ENCODE peak calls at places on chromosomes 7 and 10, in five cellular contexts. One of them, this sample, is unnamed. For H3K4me1, the result is how much of the 10 kb centered on the place peaks cover.

GRCh38 chr7:41098402-41098801 is 604.5 kb downstream of the INHBA start:
- DNase-seq in neural progenitor cell: no peak
- DNase-seq in hepatocyte: no peak
- DNase-seq in A549: no peak
- DNase-seq in prostate gland: no peak
- DNase-seq in this sample: no peak

GRCh38 chr7:47516985-47517590 is 64.8 kb downstream of the TNS3 start:
- DNase-seq in neural progenitor cell: no peak
- DNase-seq in hepatocyte: no peak
- DNase-seq in A549: no peak
- DNase-seq in prostate gland: peak
- DNase-seq in this sample: no peak

GRCh38 chr10:116752969-116753665 is 10.8 kb upstream of the HSPA12A start:
- DNase-seq in neural progenitor cell: no peak
- DNase-seq in hepatocyte: no peak
- DNase-seq in A549: no peak
- DNase-seq in prostate gland: no peak
- DNase-seq in this sample: no peak

GRCh38 chr7:135645296-135645904 is 16.9 kb upstream of the STMP1 start:
- DNase-seq in neural progenitor cell: peak
- DNase-seq in hepatocyte: peak
- DNase-seq in A549: peak
- DNase-seq in prostate gland: peak
- DNase-seq in this sample: peak

GRCh38 chr7:4788627-4789189 is 13.3 kb downstream of the AP5Z1 start:
- DNase-seq in neural progenitor cell: no peak
- DNase-seq in hepatocyte: no peak
- DNase-seq in A549: no peak
- DNase-seq in prostate gland: no peak
- DNase-seq in this sample: no peak

GRCh38 chr7:81780914-81781693 is 11.3 kb upstream of the HGF start:
- DNase-seq in neural progenitor cell: no peak
- DNase-seq in hepatocyte: no peak
- DNase-seq in A549: peak
- DNase-seq in prostate gland: no peak
- DNase-seq in this sample: no peak

GRCh38 chr7:129845178-129845971 is 107.4 kb downstream of the UBE2H start:
- DNase-seq in neural progenitor cell: no peak
- DNase-seq in hepatocyte: no peak
- DNase-seq in A549: no peak
- DNase-seq in prostate gland: no peak
- DNase-seq in this sample: no peak

GRCh38 chr10:20811131-20811530 is 86.0 kb downstream of the NEBL start:
- DNase-seq in neural progenitor cell: no peak
- DNase-seq in hepatocyte: no peak
- DNase-seq in A549: no peak
- DNase-seq in prostate gland: no peak
- DNase-seq in this sample: no peak

GRCh38 chr10:57962839-57963238 is 304.9 kb downstream of the IPMK start:
- DNase-seq in neural progenitor cell: no peak
- DNase-seq in hepatocyte: no peak
- DNase-seq in A549: no peak
- DNase-seq in prostate gland: no peak
- DNase-seq in this sample: no peak

GRCh38 chr7:85454904-85455303 is 268.0 kb upstream of the SEMA3D start:
- DNase-seq in neural progenitor cell: no peak
- DNase-seq in hepatocyte: no peak
- DNase-seq in A549: no peak
- DNase-seq in prostate gland: no peak
- DNase-seq in this sample: no peak

GRCh38 chr7:105759670-105760548 is 116.5 kb downstream of the ATXN7L1 start:
- DNase-seq in neural progenitor cell: peak
- DNase-seq in hepatocyte: peak
- DNase-seq in A549: peak
- DNase-seq in prostate gland: peak
- DNase-seq in this sample: peak

GRCh38 chr7:32051128-32051527 is 19.1 kb downstream of the PDE1C start:
- DNase-seq in neural progenitor cell: no peak
- DNase-seq in hepatocyte: no peak
- DNase-seq in A549: no peak
- DNase-seq in prostate gland: no peak
- DNase-seq in this sample: no peak

GRCh38 chr7:38463277-38464224 is 167.6 kb downstream of the AMPH start:
- DNase-seq in neural progenitor cell: no peak
- DNase-seq in hepatocyte: peak
- DNase-seq in A549: peak
- DNase-seq in prostate gland: peak
- DNase-seq in this sample: no peak

GRCh38 chr10:101013365-101013825 is 13.8 kb downstream of the LZTS2 start:
- DNase-seq in neural progenitor cell: no peak
- DNase-seq in hepatocyte: no peak
- DNase-seq in A549: no peak
- DNase-seq in prostate gland: no peak
- DNase-seq in this sample: no peak

GRCh38 chr10:12945709-12946359 is 55.7 kb downstream of the CCDC3 start:
- DNase-seq in neural progenitor cell: no peak
- DNase-seq in hepatocyte: no peak
- DNase-seq in A549: no peak
- DNase-seq in prostate gland: no peak
- DNase-seq in this sample: no peak

GRCh38 chr10:4721994-4722753 is 103.8 kb upstream of the AKR1E2 start:
- DNase-seq in neural progenitor cell: no peak
- DNase-seq in hepatocyte: peak
- DNase-seq in A549: peak
- DNase-seq in prostate gland: no peak
- DNase-seq in this sample: no peak

GRCh38 chr7:24697416-24697815 is 59.8 kb downstream of the GSDME start:
- DNase-seq in neural progenitor cell: no peak
- DNase-seq in hepatocyte: no peak
- DNase-seq in A549: no peak
- DNase-seq in prostate gland: no peak
- DNase-seq in this sample: no peak

GRCh38 chr7:6530626-6531491 is 20.4 kb downstream of the GRID2IP start:
- DNase-seq in neural progenitor cell: peak
- DNase-seq in hepatocyte: no peak
- DNase-seq in A549: no peak
- DNase-seq in prostate gland: no peak
- DNase-seq in this sample: peak
- H3K4me3 ChIP-seq in neural progenitor cell: peak
- H3K4me3 ChIP-seq in hepatocyte: no peak
- H3K4me3 ChIP-seq in A549: peak
- H3K4me3 ChIP-seq in prostate gland: peak
- H3K4me3 ChIP-seq in this sample: peak

DNA sequence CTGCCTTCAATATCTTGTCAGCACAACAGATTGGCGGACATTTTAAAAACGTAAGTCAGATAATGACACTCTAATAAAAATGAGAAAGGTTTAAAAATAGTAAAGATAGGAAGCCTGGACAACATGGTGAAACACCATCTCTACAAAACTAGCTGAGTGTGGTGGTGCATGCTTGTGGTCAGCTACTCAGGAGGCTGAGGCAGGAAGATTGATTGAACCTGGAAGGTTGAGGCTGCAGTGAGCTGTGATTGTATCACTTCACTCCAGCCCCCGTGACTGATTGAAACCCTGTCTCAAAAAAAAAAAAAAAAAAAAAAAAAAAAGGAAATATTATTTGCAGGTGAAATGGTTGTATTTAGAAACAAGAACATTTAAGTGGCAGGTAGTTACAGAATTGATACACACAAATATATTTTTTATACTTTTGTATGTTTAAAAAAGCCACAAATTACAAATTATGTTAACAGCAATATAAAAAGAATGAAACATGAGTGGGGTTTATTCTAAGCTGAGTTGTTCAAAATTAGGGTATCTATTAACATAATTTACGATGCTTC is 141.9 kb downstream of the ADK start:
- DNase-seq in neural progenitor cell: no peak
- DNase-seq in hepatocyte: no peak
- DNase-seq in A549: no peak
- DNase-seq in prostate gland: no peak
- DNase-seq in this sample: no peak
- H3K4me1 ChIP-seq in neural progenitor cell: under half
- H3K4me1 ChIP-seq in hepatocyte: under half
- H3K4me1 ChIP-seq in A549: under half
- H3K4me1 ChIP-seq in prostate gland: under half
- H3K4me1 ChIP-seq in this sample: under half

GRCh38 chr7:158010956-158011698 is 576.5 kb downstream of the PTPRN2 start:
- DNase-seq in neural progenitor cell: no peak
- DNase-seq in hepatocyte: no peak
- DNase-seq in A549: no peak
- DNase-seq in prostate gland: no peak
- DNase-seq in this sample: no peak
- TF ChIP-seq CTCF in neural progenitor cell: peak
- TF ChIP-seq CTCF in hepatocyte: peak
- TF ChIP-seq CTCF in A549: peak
- TF ChIP-seq CTCF in prostate gland: no peak
- TF ChIP-seq CTCF in this sample: no peak

DNA sequence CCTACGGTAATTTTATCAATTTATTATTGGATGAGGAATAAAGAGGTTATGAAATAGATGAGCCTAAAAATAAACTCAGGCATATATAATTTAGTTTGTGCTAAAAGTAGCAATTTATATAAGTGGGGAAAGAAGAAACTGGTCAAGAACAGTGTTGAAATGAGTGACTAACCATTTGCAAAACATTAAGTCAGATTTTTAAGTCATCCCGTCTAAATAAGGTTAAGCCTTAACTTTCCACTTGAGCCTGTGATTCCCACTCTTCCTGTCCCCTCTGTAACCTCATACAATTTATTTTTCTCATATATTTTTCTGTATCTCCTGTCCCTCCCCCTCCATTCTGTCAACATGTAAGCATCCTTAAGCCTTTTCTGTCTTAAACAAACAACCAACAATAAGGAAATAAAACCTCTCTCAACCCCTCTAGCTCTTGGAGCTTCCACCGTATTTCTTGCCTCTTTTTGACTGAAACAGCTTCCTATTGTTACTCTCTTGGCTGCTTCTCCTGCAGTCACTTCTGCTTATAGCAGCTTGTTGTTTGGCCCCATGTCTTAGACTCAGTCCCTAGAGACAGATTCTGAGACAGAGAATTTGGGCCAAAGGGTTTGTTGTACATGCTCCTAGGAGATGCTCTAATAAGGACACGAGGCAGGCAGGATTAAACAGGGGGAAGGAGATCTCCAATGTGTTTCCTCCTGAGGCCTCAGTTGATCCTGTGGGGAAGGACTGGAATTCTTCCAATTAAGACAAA is 109.8 kb downstream of the GNAI1 start:
- DNase-seq in neural progenitor cell: no peak
- DNase-seq in hepatocyte: no peak
- DNase-seq in A549: no peak
- DNase-seq in prostate gland: no peak
- DNase-seq in this sample: no peak
- H3K4me3 ChIP-seq in neural progenitor cell: no peak
- H3K4me3 ChIP-seq in hepatocyte: no peak
- H3K4me3 ChIP-seq in A549: no peak
- H3K4me3 ChIP-seq in prostate gland: no peak
- H3K4me3 ChIP-seq in this sample: no peak

GRCh38 chr10:124711145-124711544 is 33.0 kb downstream of the FAM53B start:
- DNase-seq in neural progenitor cell: no peak
- DNase-seq in hepatocyte: no peak
- DNase-seq in A549: no peak
- DNase-seq in prostate gland: no peak
- DNase-seq in this sample: no peak
- H3K4me1 ChIP-seq in neural progenitor cell: under half
- H3K4me1 ChIP-seq in hepatocyte: under half
- H3K4me1 ChIP-seq in A549: under half
- H3K4me1 ChIP-seq in prostate gland: under half
- H3K4me1 ChIP-seq in this sample: under half